ENCODE peak calls at places on chromosome 1, in ten cellular contexts. N, R, B, E, J, O, V, C, M and X are unnamed samples.
A peak's percentile ranks its signal among the peaks of the same experiment; 100 is the strongest.

GRCh38 chr1:30381266-30381665 is 342.1 kb downstream of the MATN1 start:
- DNase-seq in R (no peak), E (no peak), C (no peak), O (no peak), N (no peak), J (no peak), B (no peak), M (no peak), V (no peak), X (no peak)

GRCh38 chr1:244801246-244801645 is 34.2 kb upstream of the COX20 start:
- DNase-seq in R (peak; percentile 65), V (peak; percentile 56), M (peak; percentile 62), N (peak; percentile 53), O (peak; percentile 50), B (no peak), C (peak; percentile 34), J (peak; percentile 50), E (peak; percentile 59), X (peak; percentile 14)

GRCh38 chr1:43558346-43558841 is 27.7 kb downstream of the PTPRF start:
- DNase-seq in R (no peak), O (peak; percentile 77), J (no peak), E (no peak), B (peak; percentile 83), C (peak; percentile 46), V (no peak), N (no peak), M (peak; percentile 86), X (no peak)

GRCh38 chr1:229848762-229849677 is 218.0 kb upstream of the GALNT2 start:
- DNase-seq in R (peak; percentile 66), C (peak; percentile 11), M (peak; percentile 56), E (peak; percentile 68), O (peak; percentile 57), V (peak; percentile 39), N (peak; percentile 42), J (peak; percentile 36), B (peak; percentile 34), X (peak; percentile 9)

GRCh38 chr1:92136316-92136715 is 56.2 kb downstream of the BTBD8 start:
- DNase-seq in O (no peak), R (no peak), C (no peak), V (no peak), M (no peak), N (no peak), B (no peak), J (peak; percentile 21), E (no peak), X (no peak)

GRCh38 chr1:244952940-244953339 is 88.6 kb upstream of the HNRNPU start:
- DNase-seq in J (no peak), C (no peak), E (no peak), O (no peak), B (peak; percentile 61), V (no peak), N (no peak), M (no peak), R (no peak), X (peak; percentile 47)

GRCh38 chr1:97759078-97759477 is 161.8 kb downstream of the DPYD start:
- DNase-seq in N (no peak), M (peak; percentile 32), O (no peak), E (no peak), J (no peak), R (no peak), B (no peak), V (no peak), C (peak; percentile 15), X (no peak)

GRCh38 chr1:54153548-54154439 is 994 bp upstream of the CDCP2 start:
- DNase-seq in M (peak; percentile 89), V (no peak), O (peak; percentile 65), R (no peak), J (no peak), C (peak; percentile 70), B (peak; percentile 76), E (peak; percentile 77), N (no peak), X (peak; percentile 62)

GRCh38 chr1:181135815-181136737 is 47.6 kb downstream of the IER5 start:
- DNase-seq in C (peak; percentile 88), N (no peak), O (no peak), R (no peak), J (peak; percentile 62), V (no peak), B (no peak), E (peak; percentile 53), M (peak; percentile 97), X (peak; percentile 85)

GRCh38 chr1:10678395-10678794 is 118.1 kb downstream of the CASZ1 start:
- DNase-seq in R (no peak), B (no peak), E (no peak), J (no peak), O (no peak), C (no peak), N (no peak), V (no peak), M (no peak), X (no peak)

GRCh38 chr1:10677508-10678364 is 118.7 kb downstream of the CASZ1 start:
- DNase-seq in C (no peak), N (no peak), V (no peak), E (no peak), O (peak; percentile 74), B (peak; percentile 78), J (no peak), R (no peak), M (peak; percentile 16), X (no peak)

GRCh38 chr1:10675813-10676212 is 120.6 kb downstream of the CASZ1 start:
- DNase-seq in C (no peak), O (no peak), R (no peak), M (no peak), N (no peak), E (no peak), J (no peak), B (no peak), V (no peak), X (no peak)

GRCh38 chr1:10678852-10679251 is 117.6 kb downstream of the CASZ1 start:
- DNase-seq in J (no peak), M (no peak), B (no peak), C (no peak), O (no peak), R (no peak), V (no peak), N (no peak), E (no peak), X (no peak)

GRCh38 chr1:10676987-10677386 is 119.5 kb downstream of the CASZ1 start:
- DNase-seq in N (no peak), M (no peak), R (no peak), C (no peak), E (no peak), V (no peak), B (no peak), O (no peak), J (no peak), X (no peak)
- H3K4me1 ChIP-seq in N (no peaks in the 10 kb centered on the region), M (no peaks in the 10 kb centered on the region), R (no peaks in the 10 kb centered on the region), C (no peaks in the 10 kb centered on the region), E (peaks cover 34% of the 10 kb centered on the region), V (no peaks in the 10 kb centered on the region), B (peaks cover 74% of the 10 kb centered on the region), O (peaks cover 55% of the 10 kb centered on the region), J (no peaks in the 10 kb centered on the region), X (no peaks in the 10 kb centered on the region)

GRCh38 chr1:6178751-6179563 is 1.2 kb downstream of the CHD5 start:
- DNase-seq in N (no peak), E (no peak), R (no peak), B (no peak), J (no peak), O (peak; percentile 60), C (no peak), M (peak; percentile 27), V (no peak), X (no peak)
- TF ChIP-seq EZH2 in N (no peak), E (peak; percentile 88), R (no peak), B (peak; percentile 71), J (peak; percentile 96), O (peak; percentile 97), C (peak; percentile 99), M (peak; percentile 84), V (no peak), X (peak; percentile 83)

GRCh38 chr1:160638926-160639325 is 7.9 kb downstream of the SLAMF1 start:
- DNase-seq in J (no peak), C (no peak), B (no peak), R (no peak), O (no peak), E (no peak), M (no peak), N (no peak), V (no peak), X (no peak)

GRCh38 chr1:160640359-160641123 is 6.3 kb downstream of the SLAMF1 start:
- DNase-seq in O (no peak), R (no peak), J (no peak), E (no peak), C (no peak), N (no peak), B (no peak), M (no peak), V (no peak), X (peak; percentile 17)

GRCh38 chr1:160638540-160638857 is 8.3 kb downstream of the SLAMF1 start:
- DNase-seq in J (no peak), R (no peak), B (no peak), O (no peak), E (no peak), C (no peak), V (no peak), N (no peak), M (no peak), X (no peak)

GRCh38 chr1:160637821-160638539 is 8.9 kb downstream of the SLAMF1 start:
- DNase-seq in B (no peak), J (peak; percentile 10), C (no peak), E (peak; percentile 23), V (no peak), R (no peak), M (no peak), O (no peak), N (peak; percentile 27), X (no peak)

GRCh38 chr1:160639652-160640051 is 7.2 kb downstream of the SLAMF1 start:
- DNase-seq in C (no peak), V (no peak), J (peak; percentile 42), R (no peak), B (no peak), O (no peak), M (no peak), N (no peak), E (peak; percentile 15), X (no peak)
- H3K4me1 ChIP-seq in C (no peaks in the 10 kb centered on the region), V (no peaks in the 10 kb centered on the region), J (peaks cover 9% of the 10 kb centered on the region), R (peaks cover 3% of the 10 kb centered on the region), B (peaks cover 24% of the 10 kb centered on the region), O (no peaks in the 10 kb centered on the region), M (no peaks in the 10 kb centered on the region), N (peaks cover 13% of the 10 kb centered on the region), E (peaks cover 3% of the 10 kb centered on the region), X (no peaks in the 10 kb centered on the region)

GRCh38 chr1:223664106-223664505 is 1.4 kb downstream of the CAPN8 start:
- DNase-seq in R (no peak), O (no peak), B (no peak), E (no peak), V (no peak), M (no peak), N (no peak), J (no peak), C (no peak), X (no peak)

GRCh38 chr1:223665592-223666312 is at the start of gene CAPN8:
- DNase-seq in N (no peak), V (peak; percentile 10), O (no peak), M (peak; percentile 20), R (no peak), C (no peak), E (no peak), J (no peak), B (peak; percentile 56), X (peak; percentile 70)

GRCh38 chr1:223659711-223660110 is 5.8 kb downstream of the CAPN8 start:
- DNase-seq in O (no peak), B (no peak), M (no peak), E (no peak), C (no peak), J (no peak), V (no peak), R (no peak), N (no peak), X (no peak)

GRCh38 chr1:223667484-223668182 is 2.1 kb upstream of the CAPN8 start:
- DNase-seq in C (no peak), E (no peak), M (peak; percentile 38), N (no peak), J (no peak), R (no peak), B (no peak), O (no peak), V (no peak), X (no peak)

GRCh38 chr1:223662943-223663342 is 2.6 kb downstream of the CAPN8 start:
- DNase-seq in M (no peak), R (no peak), O (no peak), B (no peak), N (no peak), J (no peak), V (no peak), C (no peak), E (no peak), X (no peak)
- TF ChIP-seq EZH2 in M (no peak), R (no peak), O (no peak), B (no peak), N (no peak), J (no peak), V (no peak), C (no peak), E (no peak), X (no peak)